ENCODE peak calls at places on chromosomes 1 and 21, in eight cellular contexts. G is pancreas, N is cardiac muscle cell, K is kidney, U is mammary epithelial cell, T is fibroblast of lung, D is Calu3, A is colonic mucosa. S is an unnamed sample.

GRCh38 chr1:41639332-41639936 is 155.0 kb upstream of the EDN2 start:
- DNase-seq in G (no peak), N (no peak), K (no peak), U (peak), T (peak), D (no peak), A (no peak), S (peak)

GRCh38 chr21:36425286-36425685 is 40.1 kb downstream of the CHAF1B start:
- DNase-seq in G (no peak), N (no peak), K (no peak), U (no peak), T (peak), D (no peak), A (no peak), S (no peak)

GRCh38 chr1:211830055-211830329 is 571 bp downstream of the LPGAT1 start:
- DNase-seq in G (no peak), N (no peak), K (peak), U (no peak), T (peak), D (no peak), A (no peak), S (no peak)

GRCh38 chr1:98077691-98078090 is 156.9 kb upstream of the DPYD start:
- DNase-seq in G (no peak), N (no peak), K (no peak), U (no peak), T (peak), D (no peak), A (no peak), S (no peak)

GRCh38 chr1:109932232-109932631 is 21.6 kb downstream of the CSF1 start:
- DNase-seq in G (peak), N (no peak), K (no peak), U (no peak), T (no peak), D (no peak), A (peak), S (no peak)

GRCh38 chr1:61135286-61135685 is 52.9 kb downstream of the NFIA start:
- DNase-seq in G (no peak), N (no peak), K (no peak), U (no peak), T (no peak), D (no peak), A (no peak), S (no peak)

GRCh38 chr1:85494957-85495266 is 30.0 kb upstream of the DDAH1 start:
- DNase-seq in G (no peak), N (peak), K (no peak), U (peak), T (peak), D (peak), A (no peak), S (peak)

GRCh38 chr1:231032963-231033362 is 7.1 kb downstream of the FAM89A start:
- DNase-seq in G (no peak), N (no peak), K (no peak), U (no peak), T (no peak), D (no peak), A (no peak), S (no peak)

GRCh38 chr1:8813016-8813763 is 4.2 kb downstream of the RERE start:
- DNase-seq in G (no peak), N (no peak), K (no peak), U (peak), T (peak), D (no peak), A (no peak), S (no peak)

GRCh38 chr1:45488978-45489377 is 2.0 kb downstream of the TESK2 start:
- DNase-seq in G (no peak), N (no peak), K (no peak), U (no peak), T (no peak), D (no peak), A (no peak), S (no peak)

GRCh38 chr1:45490121-45490622 is 791 bp downstream of the TESK2 start:
- DNase-seq in G (no peak), N (no peak), K (no peak), U (peak), T (peak), D (no peak), A (peak), S (peak)

GRCh38 chr1:45491464-45492260 is 699 bp upstream of the TESK2 start:
- DNase-seq in G (no peak), N (no peak), K (no peak), U (no peak), T (no peak), D (no peak), A (no peak), S (no peak)

GRCh38 chr1:45492691-45493090 is 1.7 kb upstream of the TESK2 start:
- DNase-seq in G (peak), N (no peak), K (no peak), U (no peak), T (no peak), D (no peak), A (no peak), S (no peak)

DNA sequence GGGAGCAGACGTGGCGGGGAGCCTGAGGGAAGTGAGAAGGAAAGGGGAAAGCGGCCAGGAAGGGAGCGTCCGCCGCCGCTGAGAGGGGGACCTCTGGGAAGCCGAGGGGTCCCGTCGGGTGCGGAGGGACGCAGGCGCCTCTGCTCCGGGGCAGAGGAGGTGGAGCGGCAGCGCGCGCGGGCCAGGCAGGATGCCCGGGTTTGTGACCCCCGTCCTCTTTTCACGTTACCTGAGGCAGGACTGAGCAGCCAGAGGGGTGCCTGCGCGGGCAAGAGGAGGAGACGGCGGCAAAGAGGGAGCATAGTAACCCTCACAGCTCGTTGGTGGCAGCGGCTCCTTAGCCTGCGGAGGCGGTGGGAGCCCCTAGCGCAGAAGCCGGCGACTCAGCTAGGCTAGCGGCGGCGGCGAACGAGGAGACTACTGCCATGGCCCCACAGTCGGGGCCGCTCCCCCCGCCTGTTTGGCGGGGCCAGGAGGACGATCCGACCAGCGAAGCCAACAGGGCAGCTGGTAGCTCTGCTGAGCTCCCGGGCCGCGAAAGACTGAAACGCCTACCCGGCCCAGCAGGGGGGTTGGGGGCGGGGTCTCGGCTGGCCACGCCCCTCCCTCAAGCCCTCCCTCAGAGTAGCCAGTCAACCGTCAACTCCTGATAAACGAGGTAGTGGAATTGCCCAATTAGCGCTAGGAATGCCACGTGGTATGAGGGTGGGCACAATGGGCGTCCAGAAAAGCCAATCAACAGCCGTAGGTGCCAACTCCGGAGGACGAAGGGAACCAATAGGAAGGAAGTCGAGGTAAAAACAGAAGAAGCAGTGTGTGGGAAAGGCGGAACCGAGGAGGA is at the start of gene TESK2:
- DNase-seq in G (peak), N (peak), K (peak), U (peak), T (peak), D (peak), A (peak), S (peak)
- TF ChIP-seq CTCF in G (no peak), N (no peak), K (no peak), U (no peak), T (no peak), D (no peak), A (peak), S (no peak)

DNA sequence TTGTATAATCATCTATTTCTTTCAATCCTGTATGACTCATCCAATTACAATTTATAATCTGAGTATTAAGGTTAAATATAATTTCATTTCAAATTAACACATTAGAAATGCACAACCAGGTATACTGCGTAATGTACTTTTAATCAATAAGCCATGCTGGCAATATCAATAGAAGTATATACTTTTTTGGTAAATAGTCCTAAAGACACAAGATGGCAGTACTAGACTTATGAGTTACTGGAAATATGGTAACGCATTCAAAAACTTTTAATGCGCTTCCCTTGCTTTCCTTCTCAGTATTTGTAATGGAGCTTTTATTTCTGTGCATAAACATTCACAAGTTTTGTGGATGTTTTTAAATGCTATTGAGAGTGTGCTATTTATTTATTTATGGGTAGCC is 1162.0 kb upstream of the TMPRSS15 start:
- DNase-seq in G (no peak), N (no peak), K (no peak), U (no peak), T (no peak), D (no peak), A (no peak), S (no peak)
- TF ChIP-seq CTCF in G (no peak), N (no peak), K (no peak), U (no peak), T (no peak), D (no peak), A (no peak), S (no peak)

DNA sequence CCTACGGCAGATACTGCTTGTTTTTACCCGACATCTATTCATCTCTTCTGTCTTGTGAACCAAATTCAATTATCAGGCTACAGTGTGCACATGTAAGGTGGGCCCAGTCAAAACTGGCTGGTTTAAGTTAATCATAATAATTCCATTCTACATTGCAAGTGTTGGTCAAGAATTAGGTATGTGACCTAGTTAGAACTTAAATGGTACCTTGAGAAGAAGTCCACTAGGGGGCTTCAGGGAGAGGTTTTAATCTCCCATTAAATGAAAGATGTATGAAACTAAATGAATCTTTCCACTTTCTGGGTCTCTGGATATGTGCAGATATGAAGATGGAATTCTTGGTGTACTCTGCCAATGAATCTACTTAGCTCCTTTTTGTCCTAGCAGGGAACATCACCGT is 187.1 kb downstream of the CDC42BPA start:
- DNase-seq in G (no peak), N (peak), K (no peak), U (peak), T (peak), D (no peak), A (no peak), S (peak)
- TF ChIP-seq CTCF in G (no peak), N (peak), K (no peak), U (peak), T (peak), D (peak), A (peak), S (peak)

GRCh38 chr1:1302006-1302430 is 5.7 kb downstream of the ACAP3 start:
- DNase-seq in G (no peak), N (no peak), K (no peak), U (no peak), T (no peak), D (no peak), A (no peak), S (no peak)
- TF ChIP-seq CTCF in G (no peak), N (peak), K (no peak), U (peak), T (peak), D (peak), A (peak), S (peak)

GRCh38 chr1:37477198-37477931 is 3.0 kb downstream of the ZC3H12A start:
- DNase-seq in G (peak), N (peak), K (peak), U (peak), T (peak), D (peak), A (peak), S (peak)

GRCh38 chr1:37479255-37480124 is 5.1 kb downstream of the ZC3H12A start:
- DNase-seq in G (peak), N (no peak), K (peak), U (peak), T (peak), D (peak), A (peak), S (peak)

GRCh38 chr1:37478890-37479254 is 4.5 kb downstream of the ZC3H12A start:
- DNase-seq in G (no peak), N (no peak), K (no peak), U (peak), T (peak), D (no peak), A (peak), S (peak)

GRCh38 chr1:37477946-37478345 is 3.6 kb downstream of the ZC3H12A start:
- DNase-seq in G (peak), N (no peak), K (peak), U (peak), T (no peak), D (peak), A (no peak), S (peak)

GRCh38 chr1:37478451-37478871 is 4.1 kb downstream of the ZC3H12A start:
- DNase-seq in G (no peak), N (no peak), K (no peak), U (peak), T (peak), D (peak), A (no peak), S (peak)
- TF ChIP-seq CTCF in G (no peak), N (no peak), K (no peak), U (no peak), T (no peak), D (no peak), A (no peak), S (no peak)

DNA sequence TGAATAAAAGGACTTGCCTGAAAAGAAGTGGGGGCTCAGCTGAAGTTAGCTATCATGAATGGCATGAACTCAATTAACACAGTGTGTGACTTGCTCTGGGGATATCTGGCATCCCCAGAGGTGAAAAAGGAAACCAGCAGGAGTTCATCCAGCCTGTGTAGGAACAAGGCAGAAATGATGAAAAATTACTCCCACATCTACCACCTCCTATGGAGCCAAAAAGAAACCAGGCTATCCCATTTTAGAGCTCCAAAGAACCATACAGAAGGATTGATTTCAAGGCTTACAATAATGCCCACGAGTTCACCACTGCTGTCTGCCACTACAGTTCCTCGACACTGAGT is 25.3 kb downstream of the TP53BP2 start:
- DNase-seq in G (no peak), N (no peak), K (no peak), U (no peak), T (no peak), D (no peak), A (no peak), S (no peak)
- TF ChIP-seq CTCF in G (no peak), N (no peak), K (no peak), U (no peak), T (no peak), D (no peak), A (no peak), S (no peak)

S was measured in MCF 10A.